ENCODE peak calls at places on chromosome 22, in ten cellular contexts. J is prostate gland; Q is CD8-positive, alpha-beta memory T cell; K is cardiac muscle cell; E is PC-3; Z is dorsolateral prefrontal cortex; H is body of pancreas; G is A549; V is adrenal gland; M is hepatocyte. Y is an unnamed sample.

GRCh38 chr22:37121887-37122591 is 12.5 kb upstream of the TMPRSS6 start:
- DNase-seq in J (peak), Q (peak), K (no peak), E (peak), Z (no peak), H (no peak), G (no peak), V (peak), M (peak), Y (peak)

GRCh38 chr22:50526849-50527801 is 1.7 kb upstream of the SCO2 start:
- DNase-seq in J (no peak), Q (no peak), K (peak), E (peak), Z (no peak), H (no peak), G (peak), V (peak), M (no peak), Y (no peak)

GRCh38 chr22:21754523-21755128 is 19.0 kb upstream of the YPEL1 start:
- DNase-seq in J (no peak), Q (no peak), K (no peak), E (no peak), Z (peak), H (no peak), G (no peak), V (no peak), M (no peak), Y (no peak)

GRCh38 chr22:36185828-36186624 is 15.6 kb downstream of the APOL4 start:
- DNase-seq in J (no peak), Q (no peak), K (no peak), E (no peak), Z (no peak), H (no peak), G (no peak), V (no peak), M (no peak), Y (no peak)

GRCh38 chr22:48081281-48081680 is 1318.8 kb downstream of the TBC1D22A start:
- DNase-seq in J (no peak), Q (no peak), K (no peak), E (no peak), Z (no peak), H (no peak), G (no peak), V (no peak), M (no peak), Y (no peak)

GRCh38 chr22:46337870-46338269 is 2.4 kb downstream of the TRMU start:
- DNase-seq in J (no peak), Q (no peak), K (no peak), E (no peak), Z (no peak), H (no peak), G (no peak), V (no peak), M (no peak), Y (no peak)

GRCh38 chr22:22961574-22961973 is 74.0 kb downstream of the IGLL5 start:
- DNase-seq in J (no peak), Q (no peak), K (no peak), E (no peak), Z (no peak), H (no peak), G (no peak), V (no peak), M (no peak), Y (no peak)

GRCh38 chr22:34946339-34946985 is 119.5 kb upstream of the ISX start:
- DNase-seq in J (no peak), Q (no peak), K (no peak), E (no peak), Z (no peak), H (no peak), G (no peak), V (no peak), M (no peak), Y (no peak)

GRCh38 chr22:46780453-46780852 is 18.0 kb downstream of the TBC1D22A start:
- DNase-seq in J (no peak), Q (no peak), K (no peak), E (no peak), Z (no peak), H (no peak), G (no peak), V (peak), M (no peak), Y (no peak)

GRCh38 chr22:43272301-43272700 is 70.9 kb downstream of the SCUBE1 start:
- DNase-seq in J (no peak), Q (no peak), K (no peak), E (no peak), Z (no peak), H (no peak), G (no peak), V (no peak), M (no peak), Y (no peak)

GRCh38 chr22:42881298-42881697 is 24.2 kb upstream of the ARFGAP3 start:
- DNase-seq in J (no peak), Q (no peak), K (no peak), E (no peak), Z (no peak), H (no peak), G (no peak), V (no peak), M (no peak), Y (no peak)

GRCh38 chr22:41230399-41230785 is 10.3 kb downstream of the CHADL start:
- DNase-seq in J (no peak), Q (no peak), K (no peak), E (no peak), Z (no peak), H (no peak), G (no peak), V (no peak), M (no peak), Y (no peak)

GRCh38 chr22:48439560-48440135 is 1388.0 kb downstream of the BRD1 start:
- DNase-seq in J (no peak), Q (no peak), K (no peak), E (no peak), Z (no peak), H (no peak), G (no peak), V (no peak), M (no peak), Y (peak)

GRCh38 chr22:47040486-47041145 is 278.2 kb downstream of the TBC1D22A start:
- DNase-seq in J (no peak), Q (no peak), K (no peak), E (no peak), Z (no peak), H (no peak), G (no peak), V (no peak), M (no peak), Y (no peak)

GRCh38 chr22:49824185-49824925 is 3.3 kb downstream of the BRD1 start:
- DNase-seq in J (no peak), Q (no peak), K (no peak), E (no peak), Z (no peak), H (no peak), G (no peak), V (no peak), M (no peak), Y (no peak)

GRCh38 chr22:35728639-35729308 is 11.1 kb downstream of the APOL5 start:
- DNase-seq in J (no peak), Q (no peak), K (no peak), E (peak), Z (no peak), H (peak), G (no peak), V (no peak), M (no peak), Y (no peak)

GRCh38 chr22:30423296-30423958 is 2.1 kb upstream of the MTFP1 start:
- DNase-seq in J (peak), Q (no peak), K (peak), E (no peak), Z (peak), H (no peak), G (no peak), V (no peak), M (peak), Y (peak)

GRCh38 chr22:23904855-23905254 is 10.7 kb downstream of the MIF start:
- DNase-seq in J (no peak), Q (no peak), K (no peak), E (no peak), Z (peak), H (no peak), G (no peak), V (no peak), M (no peak), Y (no peak)

GRCh38 chr22:30922151-30922611 is 46.4 kb downstream of the MORC2 start:
- DNase-seq in J (peak), Q (peak), K (no peak), E (no peak), Z (peak), H (peak), G (no peak), V (peak), M (no peak), Y (no peak)

GRCh38 chr22:42992886-42993479 is 22.0 kb downstream of the PACSIN2 start:
- DNase-seq in J (no peak), Q (no peak), K (no peak), E (no peak), Z (no peak), H (no peak), G (no peak), V (no peak), M (no peak), Y (no peak)

GRCh38 chr22:49574861-49575702 is 252.6 kb downstream of the BRD1 start:
- DNase-seq in J (no peak), Q (no peak), K (no peak), E (no peak), Z (peak), H (no peak), G (no peak), V (no peak), M (no peak), Y (no peak)

GRCh38 chr22:27576815-27577564 is 224.6 kb downstream of the MN1 start:
- DNase-seq in J (no peak), Q (no peak), K (no peak), E (no peak), Z (no peak), H (peak), G (no peak), V (no peak), M (peak), Y (no peak)

GRCh38 chr22:42913874-42914510 is 56.9 kb upstream of the ARFGAP3 start:
- DNase-seq in J (no peak), Q (no peak), K (no peak), E (no peak), Z (no peak), H (no peak), G (no peak), V (no peak), M (peak), Y (no peak)

GRCh38 chr22:36873614-36874308 is 13.0 kb downstream of the NCF4 start:
- DNase-seq in J (peak), Q (no peak), K (peak), E (peak), Z (no peak), H (peak), G (peak), V (peak), M (peak), Y (peak)

GRCh38 chr22:31148516-31148915 is 8.2 kb upstream of the PLA2G3 start:
- DNase-seq in J (no peak), Q (no peak), K (no peak), E (no peak), Z (no peak), H (no peak), G (no peak), V (no peak), M (no peak), Y (no peak)

GRCh38 chr22:19177164-19178064 is 1.1 kb downstream of the SLC25A1 start:
- DNase-seq in J (no peak), Q (no peak), K (no peak), E (no peak), Z (no peak), H (no peak), G (no peak), V (no peak), M (peak), Y (no peak)

GRCh38 chr22:19175602-19176174 is 2.8 kb downstream of the SLC25A1 start:
- DNase-seq in J (no peak), Q (no peak), K (no peak), E (no peak), Z (no peak), H (no peak), G (no peak), V (no peak), M (no peak), Y (no peak)

GRCh38 chr22:19178065-19178658 is 374 bp downstream of the SLC25A1 start:
- DNase-seq in J (no peak), Q (peak), K (peak), E (peak), Z (peak), H (peak), G (peak), V (peak), M (peak), Y (peak)

GRCh38 chr22:19176175-19176630 is 2.3 kb downstream of the SLC25A1 start:
- DNase-seq in J (no peak), Q (no peak), K (no peak), E (no peak), Z (no peak), H (no peak), G (no peak), V (no peak), M (peak), Y (no peak)

DNA sequence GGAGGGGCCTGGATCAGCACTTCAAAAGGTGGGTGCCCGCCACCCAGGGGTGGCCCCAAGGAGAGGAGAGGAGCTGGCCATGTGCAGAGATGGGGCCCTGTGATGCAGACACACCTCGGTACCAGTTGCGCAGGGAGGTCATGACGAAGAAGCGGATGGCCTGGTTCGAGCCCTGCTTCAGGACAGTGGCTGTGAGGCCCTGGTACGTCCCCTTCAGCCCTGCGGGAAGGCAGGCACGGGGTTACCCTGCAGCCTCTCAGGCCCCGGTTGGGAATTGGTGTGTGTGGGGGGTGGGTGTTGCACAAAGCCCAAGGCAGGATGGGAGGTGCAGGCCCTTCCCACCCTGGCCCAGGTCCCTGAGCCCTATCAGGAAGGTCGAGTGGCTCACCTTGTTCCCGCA is 1.8 kb downstream of the SLC25A1 start:
- DNase-seq in J (no peak), Q (no peak), K (no peak), E (no peak), Z (no peak), H (peak), G (no peak), V (no peak), M (no peak), Y (no peak)
- H3K4me3 ChIP-seq in J (no peak), Q (no peak), K (no peak), E (peak), Z (peak), H (no peak), G (no peak), V (no peak), M (no peak), Y (peak)

GRCh38 chr22:17257578-17257977 is 38.3 kb upstream of the ADA2 start:
- DNase-seq in J (no peak), Q (no peak), K (no peak), E (no peak), Z (no peak), H (peak), G (no peak), V (no peak), M (no peak), Y (no peak)
- H3K27ac ChIP-seq in J (peak), Q (no peak), K (peak), E (no peak), Z (peak), H (peak), G (no peak), V (peak), M (peak), Y (no peak)

DNA sequence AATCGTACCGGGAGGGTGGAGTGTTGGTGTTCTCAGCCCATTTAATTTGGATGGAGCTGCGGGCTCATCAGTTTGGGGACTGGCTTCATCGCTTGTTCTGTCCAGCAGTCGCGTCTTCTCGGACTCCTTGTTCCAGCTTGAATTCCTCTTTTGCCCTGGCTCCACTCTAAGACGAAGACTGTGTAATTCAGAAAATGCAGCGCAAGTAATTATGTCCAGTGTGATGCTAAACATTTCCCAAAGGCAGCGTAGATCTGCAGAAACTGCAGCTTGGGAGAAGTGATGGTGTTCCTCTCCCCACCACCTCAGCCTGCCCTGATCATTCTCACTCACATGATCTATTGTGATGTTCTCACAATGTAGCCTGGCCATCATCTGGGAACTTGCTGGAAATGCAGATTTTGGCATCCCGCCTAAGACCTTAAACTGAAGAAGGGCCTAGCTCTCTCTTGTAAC is 666 bp downstream of the SLC25A18 start:
- DNase-seq in J (no peak), Q (no peak), K (no peak), E (no peak), Z (no peak), H (peak), G (no peak), V (no peak), M (no peak), Y (no peak)
- H3K4me3 ChIP-seq in J (no peak), Q (no peak), K (no peak), E (no peak), Z (peak), H (no peak), G (no peak), V (no peak), M (no peak), Y (no peak)

GRCh38 chr22:33341611-33342010 is 283.4 kb upstream of the SYN3 start:
- DNase-seq in J (no peak), Q (no peak), K (no peak), E (no peak), Z (no peak), H (no peak), G (no peak), V (no peak), M (no peak), Y (no peak)
- H3K27ac ChIP-seq in J (no peak), Q (no peak), K (no peak), E (no peak), Z (no peak), H (no peak), G (no peak), V (no peak), M (no peak), Y (no peak)

GRCh38 chr22:45204241-45204640 is 36.5 kb downstream of the KIAA0930 start:
- DNase-seq in J (no peak), Q (no peak), K (no peak), E (no peak), Z (no peak), H (no peak), G (no peak), V (no peak), M (no peak), Y (no peak)
- H3K4me3 ChIP-seq in J (no peak), Q (no peak), K (no peak), E (no peak), Z (no peak), H (no peak), G (no peak), V (no peak), M (no peak), Y (no peak)

GRCh38 chr22:29338398-29338797 is 22.9 kb upstream of the RASL10A start:
- DNase-seq in J (no peak), Q (no peak), K (no peak), E (no peak), Z (no peak), H (no peak), G (no peak), V (no peak), M (no peak), Y (no peak)

GRCh38 chr22:29337631-29338284 is 22.3 kb upstream of the RASL10A start:
- DNase-seq in J (no peak), Q (no peak), K (no peak), E (no peak), Z (no peak), H (no peak), G (no peak), V (no peak), M (no peak), Y (no peak)

GRCh38 chr22:29335656-29336055 is 20.2 kb upstream of the RASL10A start:
- DNase-seq in J (no peak), Q (no peak), K (no peak), E (no peak), Z (no peak), H (no peak), G (no peak), V (no peak), M (no peak), Y (no peak)

GRCh38 chr22:29334696-29335344 is 19.3 kb upstream of the RASL10A start:
- DNase-seq in J (peak), Q (no peak), K (no peak), E (peak), Z (no peak), H (no peak), G (no peak), V (no peak), M (no peak), Y (no peak)

GRCh38 chr22:29336751-29337490 is 21.4 kb upstream of the RASL10A start:
- DNase-seq in J (peak), Q (no peak), K (no peak), E (no peak), Z (no peak), H (no peak), G (no peak), V (no peak), M (no peak), Y (no peak)
- H3K27ac ChIP-seq in J (peak), Q (no peak), K (no peak), E (no peak), Z (peak), H (no peak), G (no peak), V (peak), M (no peak), Y (no peak)

GRCh38 chr22:38843201-38843715 is 570 bp downstream of the NPTXR start:
- DNase-seq in J (no peak), Q (peak), K (peak), E (peak), Z (peak), H (peak), G (peak), V (peak), M (peak), Y (peak)
- H3K4me3 ChIP-seq in J (peak), Q (peak), K (peak), E (peak), Z (peak), H (peak), G (peak), V (no peak), M (peak), Y (peak)

DNA sequence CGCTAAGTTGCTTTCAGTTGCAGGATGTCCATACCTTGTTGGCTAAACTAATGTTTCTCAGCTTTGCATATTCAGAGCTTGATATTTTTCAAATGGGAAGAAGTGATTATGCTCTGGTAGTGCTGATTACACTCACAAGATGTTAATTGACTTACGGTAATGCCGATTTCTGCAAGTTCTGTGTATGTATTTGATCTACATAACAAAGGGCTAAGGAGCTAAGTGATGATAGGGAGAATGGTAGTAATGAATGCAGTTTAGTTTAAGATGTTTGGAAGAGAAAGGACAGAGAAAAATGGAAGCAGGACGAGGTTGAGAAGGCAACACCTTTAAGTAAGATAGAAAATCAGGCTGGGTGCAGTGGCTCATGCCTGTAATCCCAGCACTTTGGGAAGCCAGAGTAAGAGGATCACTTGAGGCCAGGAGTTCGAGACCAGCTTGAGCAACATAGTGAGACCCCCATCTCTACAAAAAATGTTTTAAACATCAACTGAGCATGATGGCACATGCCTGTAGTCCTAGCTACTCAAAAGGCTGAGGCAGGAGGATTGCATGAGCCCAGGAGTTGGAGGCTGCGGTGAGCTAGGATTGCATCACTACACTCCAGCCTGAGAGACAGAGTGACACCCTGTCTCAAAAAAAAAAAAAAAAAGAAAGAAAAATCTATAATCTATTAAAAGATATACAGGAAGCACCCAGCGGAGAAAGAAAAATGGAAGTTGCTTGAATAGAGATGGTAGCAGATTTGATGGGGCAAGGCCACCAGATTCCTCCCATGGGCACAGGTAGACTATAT is 61.6 kb downstream of the FAM83F start:
- DNase-seq in J (no peak), Q (no peak), K (no peak), E (no peak), Z (no peak), H (no peak), G (no peak), V (no peak), M (no peak), Y (no peak)
- H3K27ac ChIP-seq in J (no peak), Q (peak), K (no peak), E (no peak), Z (no peak), H (no peak), G (no peak), V (no peak), M (no peak), Y (no peak)

Y was measured in SJSA1.